ENCODE peak calls at places on chromosomes 3 and 15, in ten cellular contexts. One of them, this sample, is unnamed.

GRCh38 chr3:171347017-171347979 is 112.9 kb downstream of the TNIK start:
- DNase-seq in RWPE1: peak
- DNase-seq in GM23338: no peak
- DNase-seq in CD4-positive, alpha-beta T cell: no peak
- DNase-seq in dorsolateral prefrontal cortex: no peak
- DNase-seq in Panc1: no peak
- DNase-seq in A549: no peak
- DNase-seq in tibial artery: no peak
- DNase-seq in pancreas: no peak
- DNase-seq in neural progenitor cell: peak
- DNase-seq in this sample: no peak

GRCh38 chr3:69231929-69232437 is 109.6 kb upstream of the LMOD3 start:
- DNase-seq in dorsolateral prefrontal cortex: no peak
- DNase-seq in Panc1: no peak
- DNase-seq in RWPE1: peak
- DNase-seq in A549: peak
- DNase-seq in CD4-positive, alpha-beta T cell: no peak
- DNase-seq in tibial artery: no peak
- DNase-seq in GM23338: no peak
- DNase-seq in neural progenitor cell: no peak
- DNase-seq in pancreas: no peak
- DNase-seq in this sample: no peak

GRCh38 chr3:187807086-187807862 is 62.0 kb upstream of the BCL6 start:
- DNase-seq in tibial artery: no peak
- DNase-seq in A549: no peak
- DNase-seq in CD4-positive, alpha-beta T cell: no peak
- DNase-seq in Panc1: no peak
- DNase-seq in GM23338: no peak
- DNase-seq in pancreas: no peak
- DNase-seq in RWPE1: peak
- DNase-seq in dorsolateral prefrontal cortex: peak
- DNase-seq in neural progenitor cell: no peak
- DNase-seq in this sample: no peak

GRCh38 chr3:112856537-112856936 is 9.9 kb upstream of the CD200R1L start:
- DNase-seq in pancreas: no peak
- DNase-seq in Panc1: no peak
- DNase-seq in neural progenitor cell: no peak
- DNase-seq in tibial artery: no peak
- DNase-seq in dorsolateral prefrontal cortex: no peak
- DNase-seq in CD4-positive, alpha-beta T cell: no peak
- DNase-seq in A549: no peak
- DNase-seq in RWPE1: no peak
- DNase-seq in GM23338: no peak
- DNase-seq in this sample: no peak

GRCh38 chr3:70748593-70748992 is 436.2 kb upstream of the MDFIC2 start:
- DNase-seq in neural progenitor cell: peak
- DNase-seq in RWPE1: no peak
- DNase-seq in A549: no peak
- DNase-seq in tibial artery: no peak
- DNase-seq in GM23338: peak
- DNase-seq in pancreas: no peak
- DNase-seq in CD4-positive, alpha-beta T cell: no peak
- DNase-seq in Panc1: no peak
- DNase-seq in dorsolateral prefrontal cortex: no peak
- DNase-seq in this sample: no peak

GRCh38 chr3:151091685-151092352 is 6.4 kb downstream of the MED12L start:
- DNase-seq in pancreas: no peak
- DNase-seq in RWPE1: no peak
- DNase-seq in tibial artery: no peak
- DNase-seq in CD4-positive, alpha-beta T cell: no peak
- DNase-seq in Panc1: no peak
- DNase-seq in A549: no peak
- DNase-seq in GM23338: no peak
- DNase-seq in dorsolateral prefrontal cortex: no peak
- DNase-seq in neural progenitor cell: no peak
- DNase-seq in this sample: no peak

GRCh38 chr15:42152921-42153680 is 3.3 kb downstream of the PLA2G4F start:
- DNase-seq in GM23338: no peak
- DNase-seq in pancreas: no peak
- DNase-seq in RWPE1: no peak
- DNase-seq in Panc1: no peak
- DNase-seq in dorsolateral prefrontal cortex: no peak
- DNase-seq in neural progenitor cell: no peak
- DNase-seq in tibial artery: no peak
- DNase-seq in CD4-positive, alpha-beta T cell: no peak
- DNase-seq in A549: no peak
- DNase-seq in this sample: no peak

GRCh38 chr15:29750754-29751153 is 71.5 kb downstream of the TJP1 start:
- DNase-seq in CD4-positive, alpha-beta T cell: no peak
- DNase-seq in dorsolateral prefrontal cortex: no peak
- DNase-seq in pancreas: no peak
- DNase-seq in tibial artery: no peak
- DNase-seq in neural progenitor cell: no peak
- DNase-seq in Panc1: no peak
- DNase-seq in RWPE1: no peak
- DNase-seq in A549: no peak
- DNase-seq in GM23338: no peak
- DNase-seq in this sample: no peak

GRCh38 chr15:50192926-50193595 is 11.1 kb downstream of the SLC27A2 start:
- DNase-seq in GM23338: no peak
- DNase-seq in A549: no peak
- DNase-seq in CD4-positive, alpha-beta T cell: no peak
- DNase-seq in tibial artery: no peak
- DNase-seq in pancreas: no peak
- DNase-seq in RWPE1: peak
- DNase-seq in neural progenitor cell: no peak
- DNase-seq in Panc1: no peak
- DNase-seq in dorsolateral prefrontal cortex: no peak
- DNase-seq in this sample: no peak

GRCh38 chr3:132079150-132079549 is 44.3 kb upstream of the CPNE4 start:
- DNase-seq in RWPE1: no peak
- DNase-seq in A549: no peak
- DNase-seq in dorsolateral prefrontal cortex: no peak
- DNase-seq in tibial artery: no peak
- DNase-seq in GM23338: no peak
- DNase-seq in pancreas: no peak
- DNase-seq in CD4-positive, alpha-beta T cell: no peak
- DNase-seq in Panc1: no peak
- DNase-seq in neural progenitor cell: no peak
- DNase-seq in this sample: no peak

GRCh38 chr15:90221251-90221900 is 12.4 kb downstream of the CIB1 start:
- DNase-seq in GM23338: peak
- DNase-seq in neural progenitor cell: peak
- DNase-seq in tibial artery: peak
- DNase-seq in A549: peak
- DNase-seq in Panc1: no peak
- DNase-seq in pancreas: peak
- DNase-seq in dorsolateral prefrontal cortex: peak
- DNase-seq in CD4-positive, alpha-beta T cell: no peak
- DNase-seq in RWPE1: peak
- DNase-seq in this sample: peak

GRCh38 chr3:115704661-115705338 is 81.5 kb downstream of the GAP43 start:
- DNase-seq in CD4-positive, alpha-beta T cell: no peak
- DNase-seq in dorsolateral prefrontal cortex: peak
- DNase-seq in Panc1: no peak
- DNase-seq in neural progenitor cell: no peak
- DNase-seq in tibial artery: no peak
- DNase-seq in A549: no peak
- DNase-seq in pancreas: no peak
- DNase-seq in GM23338: no peak
- DNase-seq in RWPE1: no peak
- DNase-seq in this sample: no peak

GRCh38 chr3:150049317-150049716 is 78.6 kb upstream of the PFN2 start:
- DNase-seq in pancreas: no peak
- DNase-seq in A549: no peak
- DNase-seq in GM23338: no peak
- DNase-seq in Panc1: no peak
- DNase-seq in dorsolateral prefrontal cortex: no peak
- DNase-seq in CD4-positive, alpha-beta T cell: no peak
- DNase-seq in neural progenitor cell: no peak
- DNase-seq in RWPE1: no peak
- DNase-seq in tibial artery: no peak
- DNase-seq in this sample: no peak

GRCh38 chr3:38397320-38397719 is 50.7 kb downstream of the XYLB start:
- DNase-seq in neural progenitor cell: peak
- DNase-seq in GM23338: peak
- DNase-seq in tibial artery: no peak
- DNase-seq in pancreas: no peak
- DNase-seq in A549: no peak
- DNase-seq in RWPE1: peak
- DNase-seq in dorsolateral prefrontal cortex: no peak
- DNase-seq in Panc1: no peak
- DNase-seq in CD4-positive, alpha-beta T cell: no peak
- DNase-seq in this sample: no peak

GRCh38 chr3:25458420-25458814 is 30.4 kb downstream of the RARB start:
- DNase-seq in CD4-positive, alpha-beta T cell: no peak
- DNase-seq in neural progenitor cell: no peak
- DNase-seq in RWPE1: no peak
- DNase-seq in Panc1: no peak
- DNase-seq in pancreas: no peak
- DNase-seq in A549: no peak
- DNase-seq in tibial artery: no peak
- DNase-seq in GM23338: no peak
- DNase-seq in dorsolateral prefrontal cortex: no peak
- DNase-seq in this sample: no peak
- H3K27ac ChIP-seq in CD4-positive, alpha-beta T cell: no peak
- H3K27ac ChIP-seq in neural progenitor cell: no peak
- H3K27ac ChIP-seq in RWPE1: no peak
- H3K27ac ChIP-seq in Panc1: no peak
- H3K27ac ChIP-seq in pancreas: peak
- H3K27ac ChIP-seq in A549: peak
- H3K27ac ChIP-seq in tibial artery: peak
- H3K27ac ChIP-seq in GM23338: no peak
- H3K27ac ChIP-seq in dorsolateral prefrontal cortex: peak
- H3K27ac ChIP-seq in this sample: no peak

GRCh38 chr3:178588593-178588992 is 52.4 kb downstream of the KCNMB2 start:
- DNase-seq in tibial artery: no peak
- DNase-seq in neural progenitor cell: no peak
- DNase-seq in RWPE1: no peak
- DNase-seq in Panc1: no peak
- DNase-seq in CD4-positive, alpha-beta T cell: no peak
- DNase-seq in A549: no peak
- DNase-seq in dorsolateral prefrontal cortex: no peak
- DNase-seq in pancreas: no peak
- DNase-seq in GM23338: no peak
- DNase-seq in this sample: no peak
- H3K27ac ChIP-seq in tibial artery: no peak
- H3K27ac ChIP-seq in neural progenitor cell: peak
- H3K27ac ChIP-seq in RWPE1: no peak
- H3K27ac ChIP-seq in Panc1: no peak
- H3K27ac ChIP-seq in CD4-positive, alpha-beta T cell: no peak
- H3K27ac ChIP-seq in A549: no peak
- H3K27ac ChIP-seq in dorsolateral prefrontal cortex: no peak
- H3K27ac ChIP-seq in pancreas: no peak
- H3K27ac ChIP-seq in GM23338: no peak
- H3K27ac ChIP-seq in this sample: no peak

GRCh38 chr15:68578960-68579935 is at the start of gene CORO2B:
- DNase-seq in tibial artery: peak
- DNase-seq in GM23338: peak
- DNase-seq in A549: peak
- DNase-seq in Panc1: no peak
- DNase-seq in neural progenitor cell: peak
- DNase-seq in RWPE1: peak
- DNase-seq in pancreas: peak
- DNase-seq in dorsolateral prefrontal cortex: no peak
- DNase-seq in CD4-positive, alpha-beta T cell: no peak
- DNase-seq in this sample: no peak
- H3K27ac ChIP-seq in tibial artery: peak
- H3K27ac ChIP-seq in GM23338: no peak
- H3K27ac ChIP-seq in A549: peak
- H3K27ac ChIP-seq in Panc1: no peak
- H3K27ac ChIP-seq in neural progenitor cell: no peak
- H3K27ac ChIP-seq in RWPE1: no peak
- H3K27ac ChIP-seq in pancreas: no peak
- H3K27ac ChIP-seq in dorsolateral prefrontal cortex: peak
- H3K27ac ChIP-seq in CD4-positive, alpha-beta T cell: no peak
- H3K27ac ChIP-seq in this sample: peak

GRCh38 chr15:57961919-57962318 is 103.6 kb downstream of the ALDH1A2 start:
- DNase-seq in A549: no peak
- DNase-seq in GM23338: no peak
- DNase-seq in Panc1: no peak
- DNase-seq in pancreas: no peak
- DNase-seq in tibial artery: no peak
- DNase-seq in CD4-positive, alpha-beta T cell: no peak
- DNase-seq in neural progenitor cell: no peak
- DNase-seq in dorsolateral prefrontal cortex: no peak
- DNase-seq in RWPE1: no peak
- DNase-seq in this sample: no peak
- H3K27ac ChIP-seq in A549: no peak
- H3K27ac ChIP-seq in GM23338: no peak
- H3K27ac ChIP-seq in Panc1: no peak
- H3K27ac ChIP-seq in pancreas: no peak
- H3K27ac ChIP-seq in tibial artery: no peak
- H3K27ac ChIP-seq in CD4-positive, alpha-beta T cell: no peak
- H3K27ac ChIP-seq in neural progenitor cell: no peak
- H3K27ac ChIP-seq in dorsolateral prefrontal cortex: no peak
- H3K27ac ChIP-seq in RWPE1: no peak
- H3K27ac ChIP-seq in this sample: no peak

DNA sequence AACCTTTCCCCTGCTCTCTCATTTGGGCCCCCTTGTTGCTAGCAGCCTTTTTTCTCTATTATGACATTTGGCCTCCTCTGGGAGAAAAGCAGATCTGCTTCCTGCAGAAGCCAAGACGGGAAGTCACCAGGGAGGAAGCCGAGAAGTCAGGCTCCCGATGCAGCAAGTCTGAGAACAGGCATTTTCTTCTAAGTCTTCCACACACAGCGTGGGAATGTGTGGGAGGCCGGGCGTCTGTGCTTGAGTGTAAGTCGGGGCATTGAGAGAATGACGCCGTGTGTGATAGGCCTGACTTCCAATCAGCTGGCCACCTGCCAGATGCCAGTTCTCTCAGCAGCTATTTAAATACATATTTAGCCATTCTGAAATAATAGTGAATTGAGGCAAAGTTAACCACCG is 75.8 kb upstream of the FAM98B start:
- DNase-seq in tibial artery: peak
- DNase-seq in dorsolateral prefrontal cortex: peak
- DNase-seq in A549: no peak
- DNase-seq in Panc1: no peak
- DNase-seq in GM23338: no peak
- DNase-seq in RWPE1: no peak
- DNase-seq in CD4-positive, alpha-beta T cell: no peak
- DNase-seq in pancreas: peak
- DNase-seq in neural progenitor cell: no peak
- DNase-seq in this sample: no peak
- H3K27ac ChIP-seq in tibial artery: peak
- H3K27ac ChIP-seq in dorsolateral prefrontal cortex: peak
- H3K27ac ChIP-seq in A549: no peak
- H3K27ac ChIP-seq in Panc1: no peak
- H3K27ac ChIP-seq in GM23338: no peak
- H3K27ac ChIP-seq in RWPE1: no peak
- H3K27ac ChIP-seq in CD4-positive, alpha-beta T cell: no peak
- H3K27ac ChIP-seq in pancreas: no peak
- H3K27ac ChIP-seq in neural progenitor cell: no peak
- H3K27ac ChIP-seq in this sample: no peak